ENCODE peak calls at places on chromosomes 6 and 20, in six cellular contexts. X is fibroblast of lung, B is colonic mucosa, A is fibroblast of pulmonary artery, F is cardiac muscle cell, S is AG10803. T is an unnamed sample.

GRCh38 chr6:51559059-51559458 is 528.4 kb downstream of the PKHD1 start:
- DNase-seq in X (no peak), B (no peak), A (no peak), F (peak), S (no peak), T (no peak)

GRCh38 chr20:62020935-62021701 is 44.6 kb downstream of the TAF4 start:
- DNase-seq in X (peak), B (no peak), A (peak), F (no peak), S (peak), T (no peak)

GRCh38 chr20:6164421-6165341 is 41.9 kb upstream of the FERMT1 start:
- DNase-seq in X (no peak), B (no peak), A (no peak), F (peak), S (peak), T (no peak)

GRCh38 chr20:49901588-49901987 is 13.7 kb downstream of the SPATA2 start:
- DNase-seq in X (no peak), B (no peak), A (no peak), F (peak), S (no peak), T (no peak)

GRCh38 chr6:14129572-14129971 is 12.0 kb downstream of the CD83 start:
- DNase-seq in X (peak), B (peak), A (peak), F (peak), S (peak), T (peak)

GRCh38 chr20:35788796-35789195 is 17.0 kb downstream of the PHF20 start:
- DNase-seq in X (no peak), B (no peak), A (no peak), F (no peak), S (no peak), T (no peak)

GRCh38 chr20:39897058-39897457 is 792.0 kb downstream of the MAFB start:
- DNase-seq in X (peak), B (no peak), A (peak), F (no peak), S (peak), T (peak)

GRCh38 chr6:150891886-150892485 is 26.5 kb downstream of the MTHFD1L start:
- DNase-seq in X (peak), B (peak), A (peak), F (peak), S (peak), T (peak)

GRCh38 chr6:76885861-76886301 is 577.4 kb downstream of the HTR1B start:
- DNase-seq in X (peak), B (no peak), A (peak), F (no peak), S (peak), T (no peak)

GRCh38 chr6:82711992-82712788 is 348.6 kb downstream of the TPBG start:
- DNase-seq in X (no peak), B (no peak), A (peak), F (no peak), S (peak), T (no peak)

GRCh38 chr6:160093946-160094345 is 27.7 kb upstream of the SLC22A1 start:
- DNase-seq in X (no peak), B (no peak), A (no peak), F (no peak), S (no peak), T (no peak)

GRCh38 chr6:164274510-164274909 is 860.0 kb downstream of the QKI start:
- DNase-seq in X (no peak), B (no peak), A (no peak), F (no peak), S (no peak), T (no peak)

GRCh38 chr6:165876568-165876967 is 213.5 kb upstream of the PDE10A start:
- DNase-seq in X (peak), B (no peak), A (peak), F (no peak), S (peak), T (no peak)

GRCh38 chr20:60948230-60948629 is 303.8 kb upstream of the CDH4 start:
- DNase-seq in X (no peak), B (no peak), A (no peak), F (no peak), S (no peak), T (no peak)

GRCh38 chr6:53591873-53592272 is 47.0 kb upstream of the GCLC start:
- DNase-seq in X (no peak), B (no peak), A (no peak), F (no peak), S (no peak), T (no peak)

GRCh38 chr20:297098-297924 is at the start of gene ZCCHC3:
- DNase-seq in X (peak), B (peak), A (peak), F (peak), S (peak), T (peak)

GRCh38 chr6:40298207-40298606 is 289.0 kb downstream of the LRFN2 start:
- DNase-seq in X (no peak), B (no peak), A (no peak), F (no peak), S (no peak), T (no peak)

GRCh38 chr6:33143113-33143760 is 49.0 kb downstream of the COL11A2 start:
- DNase-seq in X (no peak), B (no peak), A (no peak), F (no peak), S (no peak), T (no peak)

GRCh38 chr6:163466839-163467390 is 52.4 kb downstream of the QKI start:
- DNase-seq in X (no peak), B (no peak), A (no peak), F (no peak), S (no peak), T (no peak)

GRCh38 chr6:146484411-146484810 is 59.2 kb upstream of the RAB32 start:
- DNase-seq in X (no peak), B (no peak), A (no peak), F (no peak), S (no peak), T (no peak)

GRCh38 chr6:41449399-41450245 is 96.6 kb upstream of the FOXP4 start:
- DNase-seq in X (peak), B (peak), A (no peak), F (no peak), S (peak), T (no peak)

GRCh38 chr6:2739335-2739734 is 11.4 kb downstream of the MYLK4 start:
- DNase-seq in X (peak), B (no peak), A (peak), F (no peak), S (peak), T (peak)

GRCh38 chr20:35275741-35276251 is 2.1 kb downstream of the MMP24OS start:
- DNase-seq in X (no peak), B (no peak), A (no peak), F (no peak), S (no peak), T (no peak)

GRCh38 chr6:104123227-104123626 is 736.5 kb downstream of the HACE1 start:
- DNase-seq in X (no peak), B (no peak), A (no peak), F (no peak), S (no peak), T (no peak)

GRCh38 chr20:34997171-34997570 is 41.5 kb downstream of the MYH7B start:
- DNase-seq in X (peak), B (peak), A (no peak), F (no peak), S (no peak), T (no peak)

GRCh38 chr6:9537381-9537780 is 877.5 kb downstream of the TFAP2A start:
- DNase-seq in X (no peak), B (no peak), A (peak), F (no peak), S (peak), T (no peak)

GRCh38 chr6:114739656-114740055 is 396.8 kb upstream of the HS3ST5 start:
- DNase-seq in X (no peak), B (no peak), A (no peak), F (no peak), S (no peak), T (no peak)

GRCh38 chr6:7107578-7108195 is at the start of gene RREB1:
- DNase-seq in X (peak), B (peak), A (peak), F (peak), S (peak), T (no peak)

GRCh38 chr6:7108196-7108963 is 619 bp downstream of the RREB1 start:
- DNase-seq in X (peak), B (peak), A (peak), F (peak), S (peak), T (no peak)

GRCh38 chr6:7111095-7111690 is 3.4 kb downstream of the RREB1 start:
- DNase-seq in X (no peak), B (no peak), A (no peak), F (no peak), S (no peak), T (no peak)

GRCh38 chr6:7108964-7109836 is 1.4 kb downstream of the RREB1 start:
- DNase-seq in X (peak), B (peak), A (peak), F (peak), S (peak), T (peak)

GRCh38 chr6:7110092-7110792 is 2.5 kb downstream of the RREB1 start:
- DNase-seq in X (no peak), B (no peak), A (no peak), F (no peak), S (no peak), T (no peak)
- H3K4me3 ChIP-seq in X (peak), B (peak), A (peak), F (peak), S (peak), T (peak)

GRCh38 chr20:46689082-46689753 is at the start of gene TP53RK:
- DNase-seq in X (peak), B (peak), A (peak), F (peak), S (peak), T (peak)
- TF ChIP-seq CTCF in X (peak), B (peak), A (no peak), F (no peak), S (peak), T (no peak)

GRCh38 chr6:117276778-117277177 is 11.4 kb downstream of the VGLL2 start:
- DNase-seq in X (no peak), B (no peak), A (no peak), F (no peak), S (no peak), T (no peak)
- H3K4me3 ChIP-seq in X (no peak), B (no peak), A (no peak), F (no peak), S (no peak), T (no peak)

DNA sequence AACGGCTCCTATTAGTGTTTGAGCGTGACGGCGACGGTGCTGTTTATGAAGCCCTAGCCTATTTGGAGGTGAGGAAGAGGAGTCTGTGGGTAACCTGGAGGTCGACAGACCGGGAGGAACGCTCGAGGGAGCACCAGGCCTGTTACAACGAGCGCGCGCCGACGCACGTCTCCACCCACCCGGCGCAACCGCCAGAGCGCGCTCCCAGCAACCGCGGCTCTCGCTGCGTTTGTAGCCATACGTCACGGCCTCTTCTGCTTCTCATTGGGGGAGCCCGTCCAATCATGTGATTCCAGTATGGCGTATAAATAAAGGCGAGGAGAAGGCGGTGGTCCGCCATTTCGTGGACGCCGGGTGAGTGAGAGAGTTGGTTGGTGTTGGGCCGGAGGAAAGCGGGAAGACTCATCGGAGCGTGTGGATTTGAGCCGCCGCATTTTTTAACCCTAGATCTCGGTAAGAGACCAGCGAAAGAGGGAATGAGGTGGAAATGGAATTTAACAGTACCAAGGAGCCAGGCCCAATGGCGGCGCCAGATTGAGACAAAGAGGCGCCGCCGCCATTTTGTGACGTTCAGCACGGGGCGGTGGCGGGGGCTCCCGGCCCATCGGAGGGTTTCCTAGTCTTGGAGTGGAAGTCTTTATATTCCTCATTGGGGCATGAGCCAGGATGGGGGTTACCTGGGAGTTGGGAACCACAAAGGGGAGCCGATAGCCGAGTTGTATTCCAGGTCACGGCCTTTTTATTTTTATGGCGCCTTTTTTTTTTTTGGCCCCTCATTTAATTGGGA is at the start of gene SRSF3:
- DNase-seq in X (peak), B (peak), A (peak), F (peak), S (peak), T (peak)
- TF ChIP-seq CTCF in X (peak), B (peak), A (peak), F (peak), S (peak), T (no peak)

GRCh38 chr6:37432590-37432915 is 468 bp upstream of the CMTR1 start:
- DNase-seq in X (no peak), B (no peak), A (no peak), F (no peak), S (no peak), T (no peak)
- H3K4me3 ChIP-seq in X (peak), B (peak), A (peak), F (peak), S (peak), T (peak)

GRCh38 chr6:78513856-78514255 is 353.5 kb upstream of the IRAK1BP1 start:
- DNase-seq in X (no peak), B (no peak), A (no peak), F (no peak), S (no peak), T (no peak)
- TF ChIP-seq CTCF in X (no peak), B (no peak), A (no peak), F (no peak), S (no peak), T (no peak)

GRCh38 chr6:26501482-26501986 is 1.4 kb downstream of the BTN1A1 start:
- DNase-seq in X (peak), B (no peak), A (peak), F (peak), S (peak), T (no peak)

GRCh38 chr6:26507658-26508057 is 7.6 kb downstream of the BTN1A1 start:
- DNase-seq in X (no peak), B (no peak), A (no peak), F (no peak), S (no peak), T (no peak)

GRCh38 chr6:26497610-26498009 is 2.5 kb upstream of the BTN1A1 start:
- DNase-seq in X (no peak), B (no peak), A (no peak), F (no peak), S (no peak), T (no peak)

GRCh38 chr6:26500102-26500501 is at the start of gene BTN1A1:
- DNase-seq in X (no peak), B (no peak), A (no peak), F (no peak), S (no peak), T (no peak)

GRCh38 chr6:26502169-26502568 is 2.1 kb downstream of the BTN1A1 start:
- DNase-seq in X (no peak), B (no peak), A (no peak), F (no peak), S (no peak), T (no peak)
- H3K4me3 ChIP-seq in X (peak), B (no peak), A (no peak), F (peak), S (no peak), T (no peak)

DNA sequence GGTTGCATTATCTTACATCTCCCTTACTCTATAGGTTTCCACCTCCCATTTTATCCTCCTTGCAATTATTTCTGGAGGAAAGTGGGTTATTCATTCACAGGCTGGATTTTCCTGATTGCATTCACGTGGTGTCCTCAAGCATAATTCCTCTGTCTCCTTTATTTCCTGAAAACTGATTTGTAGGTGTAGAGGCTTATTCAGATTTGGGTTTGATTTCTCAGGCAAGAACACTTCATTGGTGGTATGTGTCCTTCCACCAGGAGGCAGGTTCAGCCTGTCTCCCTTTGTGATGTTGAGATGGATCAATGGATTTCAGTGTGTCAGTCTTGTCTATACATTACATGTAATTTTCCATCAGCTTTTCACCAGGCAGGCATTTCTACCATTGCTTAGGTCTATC is 17.3 kb downstream of the DNPH1 start:
- DNase-seq in X (no peak), B (no peak), A (no peak), F (no peak), S (no peak), T (no peak)
- TF ChIP-seq CTCF in X (no peak), B (no peak), A (peak), F (no peak), S (no peak), T (no peak)

GRCh38 chr6:16857969-16858592 is 96.8 kb upstream of the ATXN1 start:
- DNase-seq in X (no peak), B (no peak), A (no peak), F (no peak), S (no peak), T (no peak)

GRCh38 chr6:16851758-16852157 is 90.5 kb upstream of the ATXN1 start:
- DNase-seq in X (peak), B (no peak), A (peak), F (no peak), S (no peak), T (no peak)

GRCh38 chr6:16851044-16851540 is 89.8 kb upstream of the ATXN1 start:
- DNase-seq in X (no peak), B (no peak), A (no peak), F (no peak), S (peak), T (peak)

GRCh38 chr6:16854986-16855385 is 93.7 kb upstream of the ATXN1 start:
- DNase-seq in X (no peak), B (no peak), A (no peak), F (no peak), S (no peak), T (no peak)

DNA sequence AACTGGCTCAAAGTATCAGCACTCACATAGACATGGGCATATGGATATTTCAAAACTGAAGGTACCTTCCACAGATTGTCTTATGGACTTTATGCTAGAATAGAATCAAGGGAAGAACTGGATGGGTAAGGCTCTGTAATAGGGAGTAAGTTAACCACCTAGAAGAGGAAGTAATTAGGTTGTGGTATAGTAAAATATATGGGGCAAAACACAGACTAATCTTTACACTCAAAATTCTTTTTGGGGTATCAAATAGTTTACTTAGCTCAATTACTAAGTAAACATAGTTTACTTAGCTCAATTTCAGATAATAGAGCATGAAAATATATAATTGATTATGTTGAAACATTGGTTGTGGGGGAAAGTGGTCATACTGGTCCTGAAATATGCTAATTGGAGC is 94.2 kb upstream of the ATXN1 start:
- DNase-seq in X (no peak), B (no peak), A (no peak), F (no peak), S (no peak), T (no peak)
- H3K4me3 ChIP-seq in X (no peak), B (no peak), A (no peak), F (no peak), S (no peak), T (no peak)

T was measured in HFF-Myc.